ENCODE peak calls at places on chromosomes 7 and 10, in nine cellular contexts. Y is fibroblast of the aortic adventitia, C is brain microvascular endothelial cell, A is AG04450, N is neural progenitor cell, F is sigmoid colon, L is astrocyte of the spinal cord, J is cardiac muscle cell, U is keratinocyte. R is an unnamed sample.

GRCh38 chr7:117808273-117808868 is 64.9 kb downstream of the CTTNBP2 start:
- DNase-seq in L (peak; percentile 83), Y (peak; percentile 88), A (no peak), U (no peak), F (no peak), C (no peak), N (peak; percentile 58), J (no peak), R (no peak)

GRCh38 chr7:41592226-41592625 is 110.7 kb downstream of the INHBA start:
- DNase-seq in Y (no peak), J (no peak), F (no peak), N (no peak), C (no peak), U (no peak), A (no peak), L (no peak), R (no peak)

GRCh38 chr7:1026721-1027151 is 17.6 kb upstream of the GPR146 start:
- DNase-seq in L (no peak), A (no peak), J (no peak), C (no peak), F (no peak), Y (no peak), U (no peak), N (no peak), R (no peak)

GRCh38 chr10:77007836-77008235 is 629.8 kb downstream of the KCNMA1 start:
- DNase-seq in U (no peak), L (no peak), J (no peak), Y (no peak), F (no peak), N (no peak), C (no peak), A (no peak), R (no peak)

GRCh38 chr7:127976056-127976455 is 55.2 kb downstream of the LRRC4 start:
- DNase-seq in J (peak; percentile 39), L (peak; percentile 12), C (no peak), F (no peak), N (peak; percentile 77), A (no peak), Y (no peak), U (no peak), R (peak; percentile 69)

GRCh38 chr10:80204193-80204714 is 1.1 kb downstream of the ANXA11 start:
- DNase-seq in U (no peak), J (no peak), N (peak; percentile 79), L (peak; percentile 27), A (no peak), C (no peak), F (no peak), Y (no peak), R (no peak)

GRCh38 chr7:49791089-49791741 is 17.8 kb downstream of the VWC2 start:
- DNase-seq in J (no peak), C (no peak), F (no peak), A (no peak), N (peak; percentile 76), U (no peak), L (no peak), Y (no peak), R (no peak)

GRCh38 chr10:20277820-20278219 is 461.6 kb downstream of the PLXDC2 start:
- DNase-seq in C (no peak), U (no peak), N (no peak), L (no peak), F (no peak), A (no peak), Y (no peak), J (no peak), R (no peak)

GRCh38 chr7:92856436-92856835 is 20.1 kb upstream of the CDK6 start:
- DNase-seq in F (no peak), Y (no peak), A (no peak), J (no peak), L (no peak), N (no peak), C (no peak), U (no peak), R (no peak)

GRCh38 chr7:127107601-127108007 is 145.1 kb downstream of the GRM8 start:
- DNase-seq in N (peak; percentile 90), U (peak; percentile 4), L (peak; percentile 43), J (peak; percentile 51), C (peak; percentile 39), A (peak; percentile 1), F (no peak), Y (peak; percentile 49), R (peak; percentile 25)

GRCh38 chr10:63865210-63865609 is 344.0 kb downstream of the REEP3 start:
- DNase-seq in U (no peak), Y (no peak), C (no peak), F (no peak), N (no peak), L (no peak), J (no peak), A (no peak), R (no peak)

GRCh38 chr7:112646787-112647186 is 143.4 kb downstream of the TMEM168 start:
- DNase-seq in F (no peak), A (no peak), J (no peak), U (no peak), Y (no peak), N (peak; percentile 77), L (no peak), C (no peak), R (no peak)

GRCh38 chr10:129926066-129927055 is 37.7 kb downstream of the EBF3 start:
- DNase-seq in U (no peak), Y (no peak), N (no peak), C (no peak), J (no peak), F (no peak), A (no peak), L (no peak), R (no peak)

GRCh38 chr10:71547290-71547689 is 150.6 kb downstream of the CDH23 start:
- DNase-seq in C (no peak), J (no peak), N (no peak), Y (no peak), U (no peak), L (no peak), A (no peak), F (no peak), R (no peak)

GRCh38 chr7:22125436-22125835 is 179.7 kb upstream of the CDCA7L start:
- DNase-seq in L (no peak), A (no peak), J (no peak), U (no peak), Y (no peak), N (no peak), C (no peak), F (no peak), R (no peak)

GRCh38 chr7:22127835-22128527 is 182.3 kb upstream of the CDCA7L start:
- DNase-seq in N (no peak), A (no peak), L (no peak), J (peak; percentile 36), C (no peak), F (no peak), U (no peak), Y (no peak), R (no peak)

GRCh38 chr7:22123139-22123538 is 177.4 kb upstream of the CDCA7L start:
- DNase-seq in L (no peak), Y (no peak), N (no peak), J (no peak), F (no peak), A (no peak), U (no peak), C (no peak), R (no peak)

GRCh38 chr7:22121702-22122474 is 176.2 kb upstream of the CDCA7L start:
- DNase-seq in U (no peak), N (no peak), C (peak; percentile 45), A (no peak), J (peak; percentile 76), L (no peak), F (no peak), Y (peak; percentile 76), R (no peak)

DNA sequence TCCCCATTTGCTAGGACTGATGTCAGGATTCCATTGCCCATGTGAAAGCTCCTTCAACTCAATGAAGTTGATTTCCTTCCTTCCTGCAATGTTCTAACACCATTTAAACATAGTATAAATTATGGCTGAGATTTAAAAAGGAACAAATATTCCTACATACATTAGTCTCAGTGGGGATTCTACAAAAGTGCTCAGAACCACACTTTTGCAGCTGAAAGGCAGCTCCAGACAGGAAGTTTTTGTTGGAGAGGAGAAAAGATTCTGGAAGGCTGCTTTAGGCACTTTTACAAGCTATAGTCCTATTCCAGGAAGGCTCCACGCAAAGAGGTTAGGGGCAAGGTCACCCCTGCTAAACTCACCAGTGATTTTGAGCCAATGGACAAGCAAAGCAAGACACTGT is 179.2 kb upstream of the CDCA7L start:
- DNase-seq in U (no peak), N (no peak), J (no peak), Y (no peak), A (no peak), L (no peak), F (no peak), C (no peak), R (no peak)
- H3K4me3 ChIP-seq in U (no peak overlapping the region), N (no peak overlapping the region), J (no peak overlapping the region), Y (no peak overlapping the region), A (no peak overlapping the region), L (no peak overlapping the region), F (no peak overlapping the region), C (no peak overlapping the region), R (no peak overlapping the region)

DNA sequence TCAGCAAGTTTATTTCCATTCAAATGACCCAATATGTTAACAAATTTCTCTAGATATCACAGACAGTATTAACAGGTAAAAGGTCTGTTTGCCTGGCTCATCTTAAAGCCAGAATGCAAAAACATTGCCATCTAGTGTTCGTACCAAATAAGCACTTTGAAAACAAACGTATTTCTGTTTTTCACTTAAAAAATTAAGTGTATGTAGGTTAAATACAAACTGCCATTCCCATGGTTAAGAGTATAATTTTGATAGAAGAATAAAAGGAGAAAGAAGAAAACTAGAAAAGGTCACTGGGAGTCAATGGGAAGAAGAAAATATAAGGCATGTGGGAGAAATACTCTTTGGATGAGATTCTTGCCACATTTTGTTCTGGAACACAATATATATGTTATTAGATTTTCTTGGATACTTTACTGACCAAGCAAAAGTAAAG is 51.0 kb downstream of the ORC5 start:
- DNase-seq in N (peak; percentile 32), C (no peak), J (peak; percentile 50), L (peak; percentile 55), A (no peak), Y (peak; percentile 56), U (peak; percentile 5), F (no peak), R (no peak)
- TF ChIP-seq CTCF in N (peak; percentile 77), C (peak; percentile 55), J (peak; percentile 60), L (peak; percentile 65), A (peak; percentile 76), Y (peak; percentile 71), U (peak; percentile 47), F (no peak), R (peak; percentile 70)

DNA sequence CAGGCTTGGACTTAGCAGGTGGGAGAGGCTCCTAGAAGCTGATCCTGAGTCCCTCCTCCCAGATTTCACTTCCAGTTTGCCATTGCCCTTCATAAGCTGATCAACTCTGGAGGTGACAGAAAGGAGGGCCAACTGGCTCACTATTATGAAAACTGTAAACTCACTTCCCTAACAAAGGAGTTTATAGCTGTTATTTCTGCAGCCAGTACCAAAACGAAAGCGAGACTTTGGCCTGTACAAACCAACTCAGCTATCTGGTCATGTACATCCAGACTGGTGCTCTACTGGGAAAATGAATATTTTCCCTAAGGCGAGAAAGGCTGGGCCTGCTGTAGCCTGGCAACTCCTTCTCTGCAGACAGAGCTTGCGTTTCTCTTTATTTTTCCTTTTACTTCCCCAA is 54.6 kb downstream of the GALNT17 start:
- DNase-seq in Y (no peak), A (no peak), F (no peak), C (no peak), N (no peak), U (no peak), J (no peak), L (no peak), R (no peak)
- H3K4me3 ChIP-seq in Y (no peak overlapping the region), A (no peak overlapping the region), F (no peak overlapping the region), C (no peak overlapping the region), N (no peak overlapping the region), U (no peak overlapping the region), J (no peak overlapping the region), L (no peak overlapping the region), R (no peak overlapping the region)

GRCh38 chr10:98414932-98415709 is at the start of gene PYROXD2:
- DNase-seq in C (peak; percentile 74), Y (peak; percentile 92), A (peak; percentile 81), U (peak; percentile 55), F (peak; percentile 97), L (peak; percentile 88), J (peak; percentile 96), N (peak; percentile 76), R (peak; percentile 85)
- TF ChIP-seq CTCF in C (peak; percentile 4), Y (no peak), A (no peak), U (no peak), F (no peak), L (no peak), J (no peak), N (no peak), R (no peak)

R was measured in retinal pigment epithelial cell.